ENCODE peak calls at places on chromosomes 6 and 20, in ten cellular contexts. Y, K, A, F, C, E, N, H, R and P are unnamed samples. For H3K4me1, the result is how much of the 10 kb centered on the place peaks cover.

GRCh38 chr6:117265425-117266266 is at the start of gene VGLL2:
- DNase-seq in Y (no peak), K (no peak), A (no peak), F (no peak), C (no peak), E (peak), N (peak), H (peak), R (peak), P (peak)

GRCh38 chr6:167079853-167080297 is 43.0 kb upstream of the CCR6 start:
- DNase-seq in Y (no peak), K (no peak), A (peak), F (no peak), C (no peak), E (no peak), N (no peak), H (no peak), R (no peak), P (no peak)

GRCh38 chr6:137904822-137905617 is 38.0 kb downstream of the TNFAIP3 start:
- DNase-seq in Y (peak), K (no peak), A (no peak), F (peak), C (no peak), E (no peak), N (no peak), H (no peak), R (peak), P (no peak)

GRCh38 chr20:4064118-4064962 is 49.0 kb upstream of the RNF24 start:
- DNase-seq in Y (peak), K (no peak), A (peak), F (no peak), C (peak), E (peak), N (peak), H (peak), R (peak), P (no peak)

GRCh38 chr6:106186172-106186571 is 100.0 kb downstream of the PRDM1 start:
- DNase-seq in Y (no peak), K (no peak), A (no peak), F (no peak), C (no peak), E (no peak), N (no peak), H (no peak), R (no peak), P (no peak)

GRCh38 chr6:17086469-17086868 is 15.4 kb upstream of the STMND1 start:
- DNase-seq in Y (peak), K (peak), A (peak), F (peak), C (peak), E (peak), N (peak), H (no peak), R (peak), P (peak)

GRCh38 chr6:55886185-55886836 is 10.9 kb upstream of the BMP5 start:
- DNase-seq in Y (no peak), K (no peak), A (no peak), F (no peak), C (no peak), E (no peak), N (no peak), H (no peak), R (peak), P (no peak)

GRCh38 chr6:134372603-134373281 is 54.8 kb upstream of the SGK1 start:
- DNase-seq in Y (no peak), K (no peak), A (no peak), F (no peak), C (peak), E (peak), N (peak), H (peak), R (peak), P (no peak)

GRCh38 chr6:142915129-142915697 is 29.8 kb downstream of the HIVEP2 start:
- DNase-seq in Y (no peak), K (no peak), A (no peak), F (peak), C (no peak), E (no peak), N (no peak), H (no peak), R (no peak), P (no peak)

GRCh38 chr6:11921017-11921438 is 91.1 kb upstream of the HIVEP1 start:
- DNase-seq in Y (no peak), K (no peak), A (peak), F (no peak), C (peak), E (peak), N (peak), H (peak), R (peak), P (no peak)

GRCh38 chr6:28725274-28725809 is 198.4 kb downstream of the TRIM27 start:
- DNase-seq in Y (no peak), K (no peak), A (no peak), F (no peak), C (no peak), E (no peak), N (no peak), H (no peak), R (no peak), P (no peak)

GRCh38 chr6:42136508-42137191 is 5.8 kb downstream of the C6orf132 start:
- DNase-seq in Y (no peak), K (no peak), A (peak), F (peak), C (peak), E (peak), N (no peak), H (no peak), R (peak), P (peak)

GRCh38 chr6:160949531-160949930 is 42.0 kb upstream of the MAP3K4 start:
- DNase-seq in Y (no peak), K (no peak), A (no peak), F (no peak), C (no peak), E (no peak), N (no peak), H (no peak), R (no peak), P (no peak)
- H3K4me1 ChIP-seq in Y (under half), K (under half), A (under half), F (under half), C (under half), E (under half), N (under half), H (under half), R (under half), P (under half)

DNA sequence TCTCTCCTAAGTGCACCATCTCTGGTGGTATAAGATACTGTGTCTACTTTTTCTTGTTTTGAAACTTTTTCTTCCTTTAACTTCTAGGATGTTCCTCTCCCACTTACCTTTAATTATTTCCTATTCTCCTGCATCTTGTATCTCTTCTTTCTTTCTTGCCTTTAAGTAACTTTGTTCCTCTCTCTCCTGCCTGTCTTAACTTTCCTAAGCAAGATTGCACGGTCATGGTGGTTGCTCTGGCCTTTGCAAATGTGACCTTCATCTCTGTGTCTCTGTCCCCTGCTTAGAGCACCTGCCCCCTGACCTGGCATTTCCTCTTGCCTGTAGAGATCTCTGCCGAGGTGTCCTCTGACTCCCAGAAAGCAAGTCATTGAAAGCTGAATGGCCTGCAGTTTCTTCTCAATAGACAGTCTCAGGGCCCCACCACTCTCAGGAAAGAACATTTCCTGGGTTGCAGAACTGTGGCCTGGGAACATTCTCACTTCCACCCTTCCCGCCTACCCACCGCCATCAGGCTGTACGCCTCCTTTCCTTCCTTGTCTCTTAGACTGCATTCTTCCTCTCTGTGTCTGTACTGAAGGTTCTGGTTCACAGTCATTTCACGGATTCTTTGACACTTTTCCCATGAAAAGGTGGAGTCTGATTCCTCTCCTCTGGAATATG is 12.8 kb downstream of the ZDHHC14 start:
- DNase-seq in Y (no peak), K (no peak), A (peak), F (no peak), C (no peak), E (no peak), N (no peak), H (no peak), R (no peak), P (no peak)
- H3K4me3 ChIP-seq in Y (no peak), K (no peak), A (no peak), F (no peak), C (no peak), E (no peak), N (no peak), H (no peak), R (no peak), P (no peak)

GRCh38 chr20:59032023-59032712 is at the start of gene ATP5F1E:
- DNase-seq in Y (peak), K (peak), A (peak), F (peak), C (peak), E (peak), N (peak), H (peak), R (peak), P (peak)
- H3K4me1 ChIP-seq in Y (half or more), K (under half), A (under half), F (half or more), C (half or more), E (under half), N (under half), H (half or more), R (under half), P (under half)

GRCh38 chr6:71252960-71253359 is 35.7 kb upstream of the OGFRL1 start:
- DNase-seq in Y (no peak), K (no peak), A (no peak), F (no peak), C (no peak), E (no peak), N (no peak), H (no peak), R (no peak), P (no peak)

GRCh38 chr6:71250050-71250689 is 38.4 kb upstream of the OGFRL1 start:
- DNase-seq in Y (peak), K (peak), A (no peak), F (no peak), C (peak), E (no peak), N (no peak), H (no peak), R (peak), P (no peak)

GRCh38 chr6:71248866-71249265 is 39.7 kb upstream of the OGFRL1 start:
- DNase-seq in Y (no peak), K (no peak), A (no peak), F (no peak), C (no peak), E (no peak), N (no peak), H (no peak), R (no peak), P (no peak)

GRCh38 chr6:71254323-71254722 is 34.3 kb upstream of the OGFRL1 start:
- DNase-seq in Y (peak), K (no peak), A (no peak), F (no peak), C (no peak), E (no peak), N (no peak), H (no peak), R (no peak), P (no peak)

GRCh38 chr6:71252407-71252806 is 36.2 kb upstream of the OGFRL1 start:
- DNase-seq in Y (no peak), K (no peak), A (no peak), F (no peak), C (no peak), E (no peak), N (no peak), H (no peak), R (no peak), P (no peak)
- H3K4me3 ChIP-seq in Y (no peak), K (no peak), A (no peak), F (no peak), C (no peak), E (no peak), N (no peak), H (no peak), R (no peak), P (no peak)

GRCh38 chr20:59220161-59220560 is 56.5 kb downstream of the ZNF831 start:
- DNase-seq in Y (no peak), K (no peak), A (no peak), F (no peak), C (no peak), E (no peak), N (no peak), H (no peak), R (no peak), P (no peak)
- H3K4me1 ChIP-seq in Y (under half), K (under half), A (under half), F (under half), C (under half), E (under half), N (under half), H (under half), R (under half), P (under half)